ENCODE peak calls at places on chromosomes 6 and 20, in seven cellular contexts. One of them, this sample, is unnamed.

GRCh38 chr20:33348136-33348937 is 53.0 kb downstream of the CDK5RAP1 start:
- DNase-seq in small intestine: no peak
- DNase-seq in cardiac muscle cell: no peak
- DNase-seq in sigmoid colon: no peak
- DNase-seq in right cardiac atrium: no peak
- DNase-seq in CD8-positive, alpha-beta memory T cell: no peak
- DNase-seq in body of pancreas: no peak
- DNase-seq in this sample: no peak

GRCh38 chr6:13624871-13625288 is 9.7 kb downstream of the NOL7 start:
- DNase-seq in cardiac muscle cell: peak; percentile 55
- DNase-seq in CD8-positive, alpha-beta memory T cell: peak; percentile 20
- DNase-seq in small intestine: peak; percentile 37
- DNase-seq in sigmoid colon: no peak
- DNase-seq in body of pancreas: no peak
- DNase-seq in right cardiac atrium: no peak
- DNase-seq in this sample: peak; percentile 85

GRCh38 chr20:19506021-19506420 is 252.0 kb upstream of the RIN2 start:
- DNase-seq in body of pancreas: no peak
- DNase-seq in cardiac muscle cell: no peak
- DNase-seq in CD8-positive, alpha-beta memory T cell: no peak
- DNase-seq in small intestine: no peak
- DNase-seq in sigmoid colon: no peak
- DNase-seq in right cardiac atrium: no peak
- DNase-seq in this sample: no peak

GRCh38 chr6:33344771-33345697 is 27.5 kb upstream of the ZBTB22 start:
- DNase-seq in small intestine: peak; percentile 85
- DNase-seq in right cardiac atrium: peak; percentile 84
- DNase-seq in cardiac muscle cell: peak; percentile 81
- DNase-seq in sigmoid colon: peak; percentile 86
- DNase-seq in body of pancreas: peak; percentile 62
- DNase-seq in CD8-positive, alpha-beta memory T cell: peak; percentile 87
- DNase-seq in this sample: peak; percentile 92

GRCh38 chr20:42979720-42980119 is 210.0 kb downstream of the PTPRT start:
- DNase-seq in small intestine: no peak
- DNase-seq in right cardiac atrium: no peak
- DNase-seq in CD8-positive, alpha-beta memory T cell: no peak
- DNase-seq in sigmoid colon: no peak
- DNase-seq in cardiac muscle cell: no peak
- DNase-seq in body of pancreas: no peak
- DNase-seq in this sample: no peak

GRCh38 chr6:18260448-18261106 is 3.8 kb downstream of the DEK start:
- DNase-seq in cardiac muscle cell: no peak
- DNase-seq in right cardiac atrium: peak; percentile 58
- DNase-seq in small intestine: no peak
- DNase-seq in CD8-positive, alpha-beta memory T cell: peak; percentile 11
- DNase-seq in sigmoid colon: no peak
- DNase-seq in body of pancreas: no peak
- DNase-seq in this sample: peak; percentile 73

GRCh38 chr6:149217466-149217888 is 100.0 kb upstream of the TAB2 start:
- DNase-seq in cardiac muscle cell: no peak
- DNase-seq in CD8-positive, alpha-beta memory T cell: no peak
- DNase-seq in right cardiac atrium: no peak
- DNase-seq in small intestine: no peak
- DNase-seq in body of pancreas: no peak
- DNase-seq in sigmoid colon: no peak
- DNase-seq in this sample: peak; percentile 48

GRCh38 chr20:62168061-62168460 is 14.8 kb upstream of the MTG2 start:
- DNase-seq in right cardiac atrium: no peak
- DNase-seq in body of pancreas: no peak
- DNase-seq in cardiac muscle cell: no peak
- DNase-seq in small intestine: no peak
- DNase-seq in CD8-positive, alpha-beta memory T cell: no peak
- DNase-seq in sigmoid colon: no peak
- DNase-seq in this sample: no peak

GRCh38 chr20:44843863-44844262 is 33.5 kb upstream of the RIMS4 start:
- DNase-seq in small intestine: no peak
- DNase-seq in CD8-positive, alpha-beta memory T cell: no peak
- DNase-seq in body of pancreas: no peak
- DNase-seq in right cardiac atrium: no peak
- DNase-seq in sigmoid colon: no peak
- DNase-seq in cardiac muscle cell: no peak
- DNase-seq in this sample: no peak

GRCh38 chr6:97305676-97306075 is 22.7 kb upstream of the MMS22L start:
- DNase-seq in right cardiac atrium: no peak
- DNase-seq in CD8-positive, alpha-beta memory T cell: no peak
- DNase-seq in body of pancreas: no peak
- DNase-seq in small intestine: no peak
- DNase-seq in sigmoid colon: no peak
- DNase-seq in cardiac muscle cell: no peak
- DNase-seq in this sample: no peak

GRCh38 chr20:35312348-35312747 is 20.1 kb upstream of the FAM83C start:
- DNase-seq in small intestine: no peak
- DNase-seq in right cardiac atrium: no peak
- DNase-seq in CD8-positive, alpha-beta memory T cell: no peak
- DNase-seq in body of pancreas: no peak
- DNase-seq in cardiac muscle cell: no peak
- DNase-seq in sigmoid colon: no peak
- DNase-seq in this sample: no peak

GRCh38 chr20:39829713-39830112 is 859.3 kb downstream of the MAFB start:
- DNase-seq in small intestine: no peak
- DNase-seq in right cardiac atrium: no peak
- DNase-seq in body of pancreas: no peak
- DNase-seq in cardiac muscle cell: no peak
- DNase-seq in sigmoid colon: no peak
- DNase-seq in CD8-positive, alpha-beta memory T cell: no peak
- DNase-seq in this sample: peak; percentile 75

GRCh38 chr6:113530769-113531168 is 326.4 kb upstream of the MARCKS start:
- DNase-seq in right cardiac atrium: no peak
- DNase-seq in body of pancreas: no peak
- DNase-seq in small intestine: no peak
- DNase-seq in cardiac muscle cell: no peak
- DNase-seq in CD8-positive, alpha-beta memory T cell: no peak
- DNase-seq in sigmoid colon: no peak
- DNase-seq in this sample: no peak

GRCh38 chr6:123434186-123434585 is 202.6 kb downstream of the TRDN start:
- DNase-seq in right cardiac atrium: no peak
- DNase-seq in small intestine: no peak
- DNase-seq in body of pancreas: no peak
- DNase-seq in sigmoid colon: no peak
- DNase-seq in CD8-positive, alpha-beta memory T cell: no peak
- DNase-seq in cardiac muscle cell: no peak
- DNase-seq in this sample: no peak

GRCh38 chr6:165045631-165046030 is 263.8 kb downstream of the C6orf118 start:
- DNase-seq in cardiac muscle cell: no peak
- DNase-seq in small intestine: no peak
- DNase-seq in sigmoid colon: no peak
- DNase-seq in CD8-positive, alpha-beta memory T cell: no peak
- DNase-seq in body of pancreas: no peak
- DNase-seq in right cardiac atrium: no peak
- DNase-seq in this sample: no peak

GRCh38 chr6:4323322-4323721 is 187.9 kb upstream of the ECI2 start:
- DNase-seq in right cardiac atrium: no peak
- DNase-seq in body of pancreas: no peak
- DNase-seq in CD8-positive, alpha-beta memory T cell: no peak
- DNase-seq in sigmoid colon: no peak
- DNase-seq in small intestine: no peak
- DNase-seq in cardiac muscle cell: no peak
- DNase-seq in this sample: no peak

GRCh38 chr20:11992426-11992825 is 74.7 kb downstream of the BTBD3 start:
- DNase-seq in body of pancreas: no peak
- DNase-seq in cardiac muscle cell: no peak
- DNase-seq in right cardiac atrium: no peak
- DNase-seq in small intestine: no peak
- DNase-seq in CD8-positive, alpha-beta memory T cell: no peak
- DNase-seq in sigmoid colon: no peak
- DNase-seq in this sample: no peak

GRCh38 chr20:60921021-60921622 is 330.9 kb upstream of the CDH4 start:
- DNase-seq in small intestine: no peak
- DNase-seq in sigmoid colon: no peak
- DNase-seq in body of pancreas: no peak
- DNase-seq in right cardiac atrium: peak; percentile 83
- DNase-seq in CD8-positive, alpha-beta memory T cell: no peak
- DNase-seq in cardiac muscle cell: peak; percentile 55
- DNase-seq in this sample: peak; percentile 79

GRCh38 chr20:20014659-20015058 is 2.5 kb upstream of the NAA20 start:
- DNase-seq in CD8-positive, alpha-beta memory T cell: no peak
- DNase-seq in cardiac muscle cell: no peak
- DNase-seq in small intestine: no peak
- DNase-seq in body of pancreas: no peak
- DNase-seq in right cardiac atrium: peak; percentile 73
- DNase-seq in sigmoid colon: no peak
- DNase-seq in this sample: no peak

DNA sequence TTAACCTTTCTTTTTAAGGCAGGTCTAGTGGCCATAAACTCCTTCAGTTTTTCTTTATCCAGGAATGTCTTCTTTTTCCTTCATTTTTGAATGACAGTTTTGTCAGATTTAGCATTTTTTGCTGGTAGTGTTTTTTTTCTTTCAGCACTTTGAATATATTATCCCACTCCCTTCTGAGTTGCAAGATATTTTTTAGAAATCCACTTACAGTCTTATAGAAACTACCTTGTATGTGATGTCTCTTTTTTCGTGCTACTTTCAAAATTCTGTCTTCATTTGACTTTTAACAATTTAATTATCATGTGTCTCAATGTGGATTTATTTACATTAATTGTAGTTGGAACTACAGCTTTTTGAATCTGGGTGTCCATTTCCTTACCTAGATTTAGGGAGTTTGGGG is 284.4 kb upstream of the RNF217 start:
- DNase-seq in small intestine: no peak
- DNase-seq in sigmoid colon: no peak
- DNase-seq in body of pancreas: no peak
- DNase-seq in right cardiac atrium: no peak
- DNase-seq in CD8-positive, alpha-beta memory T cell: no peak
- DNase-seq in cardiac muscle cell: no peak
- DNase-seq in this sample: no peak
- H3K9me3 ChIP-seq in small intestine: no peaks in the 10 kb centered on the region
- H3K9me3 ChIP-seq in sigmoid colon: no peaks in the 10 kb centered on the region
- H3K9me3 ChIP-seq in body of pancreas: peaks cover 13% of the 10 kb centered on the region
- H3K9me3 ChIP-seq in right cardiac atrium: peaks cover 3% of the 10 kb centered on the region
- H3K9me3 ChIP-seq in CD8-positive, alpha-beta memory T cell: no peaks in the 10 kb centered on the region
- H3K9me3 ChIP-seq in cardiac muscle cell: no peaks in the 10 kb centered on the region
- H3K9me3 ChIP-seq in this sample: peaks cover 36% of the 10 kb centered on the region

GRCh38 chr6:2429460-2429859 is 184.1 kb upstream of the GMDS start:
- DNase-seq in right cardiac atrium: no peak
- DNase-seq in cardiac muscle cell: no peak
- DNase-seq in CD8-positive, alpha-beta memory T cell: no peak
- DNase-seq in small intestine: no peak
- DNase-seq in body of pancreas: no peak
- DNase-seq in sigmoid colon: no peak
- DNase-seq in this sample: no peak

GRCh38 chr6:2432258-2432657 is 186.9 kb upstream of the GMDS start:
- DNase-seq in small intestine: no peak
- DNase-seq in sigmoid colon: no peak
- DNase-seq in right cardiac atrium: no peak
- DNase-seq in CD8-positive, alpha-beta memory T cell: no peak
- DNase-seq in body of pancreas: no peak
- DNase-seq in cardiac muscle cell: no peak
- DNase-seq in this sample: no peak

GRCh38 chr6:2430617-2431016 is 185.2 kb upstream of the GMDS start:
- DNase-seq in small intestine: no peak
- DNase-seq in CD8-positive, alpha-beta memory T cell: no peak
- DNase-seq in sigmoid colon: no peak
- DNase-seq in body of pancreas: no peak
- DNase-seq in cardiac muscle cell: no peak
- DNase-seq in right cardiac atrium: no peak
- DNase-seq in this sample: no peak

GRCh38 chr6:2429032-2429431 is 183.6 kb upstream of the GMDS start:
- DNase-seq in CD8-positive, alpha-beta memory T cell: no peak
- DNase-seq in sigmoid colon: no peak
- DNase-seq in body of pancreas: no peak
- DNase-seq in cardiac muscle cell: no peak
- DNase-seq in small intestine: no peak
- DNase-seq in right cardiac atrium: no peak
- DNase-seq in this sample: no peak

DNA sequence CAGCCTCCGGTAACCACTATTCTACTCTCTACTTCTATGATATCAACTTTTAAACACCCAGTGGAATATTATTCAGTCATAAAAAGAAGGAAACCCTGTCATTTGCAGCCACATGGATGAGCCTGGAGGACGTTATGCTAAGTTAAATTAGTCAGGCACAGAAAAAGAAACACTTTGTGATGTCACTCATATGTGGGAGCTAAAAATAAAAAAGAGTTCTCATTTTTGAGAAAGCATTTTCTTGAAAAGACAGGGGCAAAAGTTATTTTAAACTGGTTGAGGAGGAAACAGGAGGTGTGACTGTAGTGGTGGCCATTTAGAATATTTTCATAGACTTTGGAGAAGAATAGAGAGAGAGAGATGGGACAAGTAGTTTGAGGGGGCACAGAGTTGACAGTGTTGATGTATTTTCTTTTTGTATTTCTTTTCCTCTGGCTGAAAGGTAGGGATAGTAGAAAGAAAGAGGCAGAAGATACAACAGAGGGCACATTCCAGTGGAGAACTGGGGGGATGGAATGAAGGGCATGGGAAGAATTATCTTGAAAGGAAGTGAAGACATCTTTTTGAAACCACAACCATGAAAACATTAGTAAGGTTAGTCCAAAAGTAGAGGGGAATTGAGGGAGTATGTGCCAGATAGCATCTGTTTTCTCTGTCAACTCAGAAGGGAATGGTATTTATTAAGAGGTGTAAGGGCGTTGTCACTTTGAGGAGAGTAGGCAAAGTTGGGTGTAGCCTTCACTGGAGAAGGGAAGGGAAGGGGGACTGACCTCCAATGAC is 181.3 kb upstream of the GMDS start:
- DNase-seq in cardiac muscle cell: no peak
- DNase-seq in small intestine: no peak
- DNase-seq in sigmoid colon: no peak
- DNase-seq in right cardiac atrium: no peak
- DNase-seq in CD8-positive, alpha-beta memory T cell: no peak
- DNase-seq in body of pancreas: no peak
- DNase-seq in this sample: no peak
- H3K27ac ChIP-seq in cardiac muscle cell: no peak overlapping the region
- H3K27ac ChIP-seq in small intestine: no peak overlapping the region
- H3K27ac ChIP-seq in sigmoid colon: no peak overlapping the region
- H3K27ac ChIP-seq in right cardiac atrium: no peak overlapping the region
- H3K27ac ChIP-seq in CD8-positive, alpha-beta memory T cell: no peak overlapping the region
- H3K27ac ChIP-seq in body of pancreas: no peak overlapping the region
- H3K27ac ChIP-seq in this sample: no peak overlapping the region

GRCh38 chr6:35665573-35665972 is 23.1 kb downstream of the FKBP5 start:
- DNase-seq in right cardiac atrium: no peak
- DNase-seq in cardiac muscle cell: no peak
- DNase-seq in sigmoid colon: no peak
- DNase-seq in small intestine: no peak
- DNase-seq in body of pancreas: no peak
- DNase-seq in CD8-positive, alpha-beta memory T cell: no peak
- DNase-seq in this sample: peak; percentile 40
- H3K4me1 ChIP-seq in right cardiac atrium: peaks cover 14% of the 10 kb centered on the region
- H3K4me1 ChIP-seq in cardiac muscle cell: peaks cover 26% of the 10 kb centered on the region
- H3K4me1 ChIP-seq in sigmoid colon: peaks cover 65% of the 10 kb centered on the region
- H3K4me1 ChIP-seq in small intestine: no peaks in the 10 kb centered on the region
- H3K4me1 ChIP-seq in body of pancreas: peaks cover 88% of the 10 kb centered on the region
- H3K4me1 ChIP-seq in CD8-positive, alpha-beta memory T cell: peaks cover 75% of the 10 kb centered on the region
- H3K4me1 ChIP-seq in this sample: peaks cover 76% of the 10 kb centered on the region

DNA sequence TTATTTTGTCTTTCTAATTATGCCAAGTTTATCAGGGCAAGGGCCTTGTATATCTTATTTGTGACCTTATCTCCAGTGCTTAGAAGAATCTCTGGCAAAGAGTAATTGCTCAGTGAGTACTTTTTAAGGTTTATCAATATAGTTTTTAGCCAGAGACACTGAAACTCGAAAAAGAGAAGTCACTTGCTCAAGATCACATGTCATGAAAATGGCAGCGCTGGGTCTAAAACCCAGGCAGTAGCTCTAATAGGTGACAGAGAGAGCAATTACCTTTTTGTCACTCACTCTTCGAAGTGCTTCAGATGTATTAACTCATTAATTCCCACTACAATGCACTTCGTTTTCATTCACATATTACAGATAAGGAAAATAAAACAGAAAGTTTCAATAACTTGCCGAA is 667.5 kb downstream of the DOK5 start:
- DNase-seq in cardiac muscle cell: no peak
- DNase-seq in sigmoid colon: no peak
- DNase-seq in small intestine: no peak
- DNase-seq in CD8-positive, alpha-beta memory T cell: no peak
- DNase-seq in right cardiac atrium: no peak
- DNase-seq in body of pancreas: no peak
- DNase-seq in this sample: no peak
- H3K9me3 ChIP-seq in cardiac muscle cell: no peaks in the 10 kb centered on the region
- H3K9me3 ChIP-seq in sigmoid colon: no peaks in the 10 kb centered on the region
- H3K9me3 ChIP-seq in small intestine: no peaks in the 10 kb centered on the region
- H3K9me3 ChIP-seq in CD8-positive, alpha-beta memory T cell: no peaks in the 10 kb centered on the region
- H3K9me3 ChIP-seq in right cardiac atrium: no peaks in the 10 kb centered on the region
- H3K9me3 ChIP-seq in body of pancreas: no peaks in the 10 kb centered on the region
- H3K9me3 ChIP-seq in this sample: peaks cover 11% of the 10 kb centered on the region

This sample was measured in Karpas-422.